ENCODE peak calls at places on chromosome 12, in ten cellular contexts. U is breast epithelium; Q is GM23248; Y is cardiac muscle cell; K is small intestine; N is uterus; E is right cardiac atrium; S is CD4-positive, CD25-positive, alpha-beta regulatory T cell; X is mesendoderm; H is fibroblast of lung. W is an unnamed sample.

GRCh38 chr12:121797937-121798801 is 4.7 kb upstream of the RHOF start:
- DNase-seq in U (no peak), Q (peak; percentile 37), Y (no peak), K (peak; percentile 90), N (peak; percentile 77), E (peak; percentile 92), S (no peak), X (peak; percentile 81), H (peak; percentile 59), W (peak; percentile 9)

GRCh38 chr12:52148541-52149181 is 43.2 kb downstream of the KRT80 start:
- DNase-seq in U (peak; percentile 97), Q (peak; percentile 29), Y (no peak), K (peak; percentile 93), N (no peak), E (peak; percentile 65), S (no peak), X (no peak), H (no peak), W (no peak)

GRCh38 chr12:108856428-108857157 is 790 bp downstream of the SSH1 start:
- DNase-seq in U (no peak), Q (peak; percentile 92), Y (peak; percentile 55), K (peak; percentile 77), N (peak; percentile 52), E (peak; percentile 92), S (peak; percentile 42), X (peak; percentile 58), H (peak; percentile 89), W (peak; percentile 64)

GRCh38 chr12:24948816-24949722 is at the start of gene BCAT1:
- DNase-seq in U (no peak), Q (peak; percentile 92), Y (peak; percentile 67), K (no peak), N (peak; percentile 74), E (peak; percentile 87), S (no peak), X (peak; percentile 95), H (peak; percentile 89), W (peak; percentile 84)

GRCh38 chr12:76303989-76304460 is 44.2 kb downstream of the BBS10 start:
- DNase-seq in U (no peak), Q (no peak), Y (no peak), K (no peak), N (no peak), E (no peak), S (no peak), X (no peak), H (peak; percentile 45), W (no peak)

GRCh38 chr12:52441320-52441911 is 7.2 kb upstream of the KRT75 start:
- DNase-seq in U (peak; percentile 56), Q (peak; percentile 82), Y (no peak), K (peak; percentile 52), N (no peak), E (no peak), S (no peak), X (no peak), H (peak; percentile 87), W (no peak)

GRCh38 chr12:75041481-75041880 is 168.2 kb downstream of the KCNC2 start:
- DNase-seq in U (no peak), Q (no peak), Y (no peak), K (no peak), N (no peak), E (no peak), S (no peak), X (no peak), H (no peak), W (no peak)

GRCh38 chr12:101455685-101456084 is 19.5 kb upstream of the SPIC start:
- DNase-seq in U (no peak), Q (no peak), Y (no peak), K (no peak), N (no peak), E (no peak), S (no peak), X (no peak), H (no peak), W (no peak)

GRCh38 chr12:51521554-51522276 is 69.3 kb upstream of the SCN8A start:
- DNase-seq in U (no peak), Q (no peak), Y (no peak), K (no peak), N (no peak), E (no peak), S (no peak), X (no peak), H (peak; percentile 18), W (no peak)

GRCh38 chr12:29282452-29282851 is 98.5 kb downstream of the ERGIC2 start:
- DNase-seq in U (no peak), Q (no peak), Y (no peak), K (no peak), N (no peak), E (no peak), S (no peak), X (no peak), H (peak; percentile 49), W (no peak)

GRCh38 chr12:45613855-45614254 is 115.7 kb upstream of the ARID2 start:
- DNase-seq in U (no peak), Q (no peak), Y (no peak), K (no peak), N (no peak), E (no peak), S (no peak), X (no peak), H (no peak), W (no peak)

GRCh38 chr12:45611495-45611894 is 118.0 kb upstream of the ARID2 start:
- DNase-seq in U (no peak), Q (no peak), Y (no peak), K (no peak), N (no peak), E (no peak), S (no peak), X (no peak), H (no peak), W (no peak)

GRCh38 chr12:45612044-45612794 is 117.3 kb upstream of the ARID2 start:
- DNase-seq in U (no peak), Q (peak; percentile 39), Y (no peak), K (no peak), N (no peak), E (no peak), S (no peak), X (no peak), H (peak; percentile 38), W (no peak)

GRCh38 chr12:45613306-45613705 is 116.2 kb upstream of the ARID2 start:
- DNase-seq in U (no peak), Q (peak; percentile 17), Y (no peak), K (no peak), N (no peak), E (no peak), S (no peak), X (no peak), H (peak; percentile 57), W (no peak)

GRCh38 chr12:45611061-45611460 is 118.4 kb upstream of the ARID2 start:
- DNase-seq in U (no peak), Q (peak; percentile 11), Y (no peak), K (no peak), N (no peak), E (no peak), S (no peak), X (no peak), H (no peak), W (no peak)
- H3K4me3 ChIP-seq in U (no peak overlapping the region), Q (peak overlapping the region; percentile 34), Y (no peak overlapping the region), K (no peak overlapping the region), N (no peak overlapping the region), E (peak overlapping the region; percentile 33), S (no peak overlapping the region), X (no peak overlapping the region), H (no peak overlapping the region), W (no peak overlapping the region)

GRCh38 chr12:122886851-122887816 is 8.8 kb downstream of the VPS37B start:
- DNase-seq in U (no peak), Q (peak; percentile 56), Y (no peak), K (peak; percentile 73), N (no peak), E (no peak), S (no peak), X (no peak), H (peak; percentile 89), W (peak; percentile 73)

GRCh38 chr12:122882908-122883563 is 12.9 kb downstream of the VPS37B start:
- DNase-seq in U (peak; percentile 10), Q (no peak), Y (no peak), K (no peak), N (no peak), E (no peak), S (no peak), X (no peak), H (no peak), W (no peak)

GRCh38 chr12:122884091-122884826 is 11.7 kb downstream of the VPS37B start:
- DNase-seq in U (peak; percentile 12), Q (no peak), Y (no peak), K (peak; percentile 64), N (no peak), E (no peak), S (no peak), X (no peak), H (peak; percentile 64), W (no peak)

GRCh38 chr12:122886161-122886560 is 9.8 kb downstream of the VPS37B start:
- DNase-seq in U (no peak), Q (no peak), Y (no peak), K (no peak), N (no peak), E (no peak), S (no peak), X (no peak), H (no peak), W (no peak)

DNA sequence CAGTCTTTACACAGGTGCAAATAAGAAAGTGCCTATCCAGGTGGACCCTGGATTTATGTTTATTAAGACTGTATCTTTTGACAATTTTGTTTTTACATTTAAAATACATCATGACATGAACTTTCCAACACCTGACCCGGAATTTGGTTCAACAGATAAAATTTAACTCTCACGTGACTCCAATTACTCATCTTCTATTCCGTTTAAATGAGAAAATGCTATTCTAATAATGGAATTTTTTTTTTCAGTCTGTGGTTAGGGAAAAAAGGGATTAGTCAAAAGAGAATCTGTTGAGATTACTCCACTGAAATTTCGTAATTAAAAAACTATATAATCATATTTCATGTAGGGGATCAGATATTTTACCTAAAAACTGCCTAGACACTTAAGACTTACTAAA is 11.1 kb downstream of the VPS37B start:
- DNase-seq in U (no peak), Q (peak; percentile 51), Y (no peak), K (no peak), N (no peak), E (no peak), S (no peak), X (no peak), H (no peak), W (no peak)
- H3K27me3 ChIP-seq in U (no peaks in the 10 kb centered on the region), Q (no peaks in the 10 kb centered on the region), Y (no peaks in the 10 kb centered on the region), K (no peaks in the 10 kb centered on the region), N (no peaks in the 10 kb centered on the region), E (no peaks in the 10 kb centered on the region), S (no peaks in the 10 kb centered on the region), X (no peaks in the 10 kb centered on the region), H (no peaks in the 10 kb centered on the region), W (no peaks in the 10 kb centered on the region)

DNA sequence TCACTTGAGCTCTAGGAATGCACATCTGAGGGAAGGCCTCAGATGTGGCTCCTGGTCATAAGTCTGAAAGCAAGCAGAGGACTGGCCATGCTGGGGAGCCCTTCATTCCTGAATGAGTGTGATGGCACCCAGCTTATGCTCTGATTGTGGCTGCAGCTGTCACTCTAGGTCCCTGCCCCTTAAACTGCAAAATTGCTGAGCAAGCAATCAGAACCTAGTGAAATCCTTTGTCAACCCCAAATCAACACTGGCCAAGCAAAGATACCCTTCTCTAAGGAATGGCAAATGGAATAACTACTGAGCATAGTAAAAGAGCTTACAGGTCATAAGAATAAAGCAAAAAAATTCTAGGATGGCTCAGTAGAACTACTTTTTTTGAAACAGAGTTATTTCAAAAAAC is 4.3 kb upstream of the PLEKHG7 start:
- DNase-seq in U (no peak), Q (no peak), Y (no peak), K (no peak), N (no peak), E (no peak), S (no peak), X (no peak), H (no peak), W (no peak)
- H3K4me3 ChIP-seq in U (no peak overlapping the region), Q (no peak overlapping the region), Y (no peak overlapping the region), K (no peak overlapping the region), N (no peak overlapping the region), E (no peak overlapping the region), S (no peak overlapping the region), X (no peak overlapping the region), H (no peak overlapping the region), W (no peak overlapping the region)

GRCh38 chr12:47672068-47672467 is 33.8 kb downstream of the RPAP3 start:
- DNase-seq in U (no peak), Q (no peak), Y (peak; percentile 50), K (no peak), N (no peak), E (no peak), S (no peak), X (no peak), H (no peak), W (no peak)
- H3K27me3 ChIP-seq in U (no peaks in the 10 kb centered on the region), Q (no peaks in the 10 kb centered on the region), Y (no peaks in the 10 kb centered on the region), K (no peaks in the 10 kb centered on the region), N (no peaks in the 10 kb centered on the region), E (no peaks in the 10 kb centered on the region), S (no peaks in the 10 kb centered on the region), X (no peaks in the 10 kb centered on the region), H (no peaks in the 10 kb centered on the region), W (no peaks in the 10 kb centered on the region)

W was measured in GM06990.